ENCODE peak calls at places on chromosome 7, in eight cellular contexts. D is dorsolateral prefrontal cortex, E is NB4, T is lung, G is AG04449, S is HepG2, Q is brain microvascular endothelial cell, R is heart left ventricle. U is an unnamed sample.

GRCh38 chr7:22425361-22425760 is 68.4 kb upstream of the RAPGEF5 start:
- DNase-seq in G (no peak), E (no peak), T (no peak), Q (no peak), R (no peak), S (no peak), D (no peak), U (no peak)

GRCh38 chr7:111159426-111159825 is 68.5 kb downstream of the LRRN3 start:
- DNase-seq in R (no peak), T (no peak), E (no peak), D (no peak), G (no peak), Q (no peak), S (no peak), U (no peak)

GRCh38 chr7:88111136-88111748 is 108.6 kb downstream of the SRI start:
- DNase-seq in S (peak), E (peak), D (no peak), R (no peak), G (peak), Q (no peak), T (no peak), U (no peak)

GRCh38 chr7:20624666-20625385 is 9.4 kb downstream of the ABCB5 start:
- DNase-seq in T (no peak), G (no peak), Q (no peak), S (peak), R (no peak), D (no peak), E (no peak), U (no peak)

GRCh38 chr7:55304363-55304762 is 60.8 kb upstream of the LANCL2 start:
- DNase-seq in S (no peak), G (no peak), Q (no peak), R (no peak), E (no peak), T (no peak), D (no peak), U (no peak)

GRCh38 chr7:8627322-8627721 is 193.9 kb downstream of the NXPH1 start:
- DNase-seq in T (no peak), R (no peak), D (no peak), S (no peak), G (no peak), E (no peak), Q (no peak), U (no peak)

GRCh38 chr7:40608321-40609075 is 473.7 kb downstream of the SUGCT start:
- DNase-seq in Q (no peak), S (no peak), R (no peak), E (no peak), T (no peak), G (no peak), D (no peak), U (no peak)

GRCh38 chr7:102883098-102883860 is 29.5 kb upstream of the LRRC17 start:
- DNase-seq in S (no peak), R (no peak), T (no peak), G (no peak), E (peak), D (no peak), Q (no peak), U (no peak)

GRCh38 chr7:79820387-79820786 is 314.2 kb upstream of the GNAI1 start:
- DNase-seq in R (peak), E (no peak), Q (peak), S (no peak), T (no peak), D (peak), G (no peak), U (no peak)

GRCh38 chr7:130849604-130850003 is 115.6 kb upstream of the KLF14 start:
- DNase-seq in E (no peak), S (no peak), Q (no peak), D (no peak), R (no peak), T (no peak), G (no peak), U (no peak)

GRCh38 chr7:105161366-105161765 is 147.4 kb downstream of the KMT2E start:
- DNase-seq in Q (no peak), T (no peak), S (no peak), E (no peak), D (no peak), G (no peak), R (no peak), U (no peak)

GRCh38 chr7:14747701-14748100 is 154.8 kb downstream of the DGKB start:
- DNase-seq in G (no peak), S (no peak), D (no peak), Q (no peak), T (no peak), R (no peak), E (no peak), U (no peak)

GRCh38 chr7:132098337-132098736 is 477.9 kb downstream of the PLXNA4 start:
- DNase-seq in T (no peak), Q (no peak), E (no peak), G (no peak), D (no peak), S (no peak), R (no peak), U (no peak)

GRCh38 chr7:47638679-47639306 is 56.9 kb upstream of the TNS3 start:
- DNase-seq in R (no peak), D (peak), Q (no peak), G (no peak), E (no peak), T (peak), S (peak), U (no peak)

GRCh38 chr7:40437936-40438634 is 303.3 kb downstream of the SUGCT start:
- DNase-seq in R (no peak), T (no peak), G (no peak), D (no peak), S (no peak), E (no peak), Q (peak), U (no peak)

GRCh38 chr7:36016648-36017047 is 136.4 kb upstream of the EEPD1 start:
- DNase-seq in Q (no peak), G (no peak), D (no peak), S (no peak), E (no peak), R (no peak), T (no peak), U (no peak)

GRCh38 chr7:2509298-2509906 is 10.2 kb upstream of the LFNG start:
- DNase-seq in Q (no peak), S (no peak), T (no peak), G (no peak), D (no peak), R (no peak), E (no peak), U (no peak)

GRCh38 chr7:22651534-22652243 is 75.3 kb upstream of the IL6 start:
- DNase-seq in S (no peak), Q (peak), D (no peak), R (no peak), E (no peak), T (no peak), G (no peak), U (no peak)

GRCh38 chr7:134276951-134277350 is 39.8 kb downstream of the SLC35B4 start:
- DNase-seq in D (no peak), E (no peak), Q (no peak), S (no peak), R (no peak), T (no peak), G (no peak), U (no peak)

GRCh38 chr7:341841-342638 is 52.1 kb downstream of the FOXL3 start:
- DNase-seq in Q (no peak), T (no peak), E (no peak), S (peak), G (no peak), D (peak), R (peak), U (no peak)

GRCh38 chr7:119783799-119784198 is 489.2 kb upstream of the KCND2 start:
- DNase-seq in T (no peak), D (no peak), G (no peak), E (no peak), R (no peak), S (no peak), Q (peak), U (no peak)

GRCh38 chr7:124155400-124156022 is 122.6 kb upstream of the TMEM229A start:
- DNase-seq in S (peak), R (no peak), G (no peak), D (no peak), E (peak), T (no peak), Q (no peak), U (no peak)

GRCh38 chr7:106717997-106718871 is 57.3 kb upstream of the CCDC71L start:
- DNase-seq in T (peak), E (peak), S (peak), Q (peak), R (peak), D (no peak), G (peak), U (no peak)

GRCh38 chr7:23347007-23347681 is 48.0 kb downstream of the MALSU1 start:
- DNase-seq in E (no peak), D (no peak), Q (no peak), G (no peak), T (no peak), R (no peak), S (no peak), U (no peak)

GRCh38 chr7:129686063-129686462 is 74.5 kb downstream of the NRF1 start:
- DNase-seq in G (no peak), E (no peak), R (no peak), T (no peak), D (no peak), S (no peak), Q (no peak), U (no peak)

GRCh38 chr7:105320896-105321295 is 67.8 kb downstream of the SRPK2 start:
- DNase-seq in D (no peak), E (no peak), Q (no peak), S (no peak), G (no peak), T (no peak), R (no peak), U (no peak)

GRCh38 chr7:45563804-45564461 is 10.2 kb upstream of the ADCY1 start:
- DNase-seq in S (no peak), E (no peak), R (no peak), G (no peak), Q (no peak), D (no peak), T (no peak), U (no peak)

GRCh38 chr7:77903597-77903996 is 105.0 kb downstream of the PHTF2 start:
- DNase-seq in G (no peak), Q (peak), S (peak), D (no peak), E (peak), R (no peak), T (no peak), U (no peak)

GRCh38 chr7:21336743-21337142 is 91.1 kb upstream of the SP4 start:
- DNase-seq in Q (no peak), D (no peak), G (no peak), R (no peak), E (no peak), T (no peak), S (no peak), U (no peak)

GRCh38 chr7:142450206-142450605 is 192.3 kb upstream of the PRSS58 start:
- DNase-seq in E (no peak), Q (no peak), R (no peak), S (no peak), D (no peak), G (no peak), T (no peak), U (no peak)

GRCh38 chr7:1083729-1084657 is 3.9 kb upstream of the GPER1 start:
- DNase-seq in T (peak), Q (no peak), E (no peak), G (no peak), D (no peak), R (peak), S (no peak), U (no peak)

GRCh38 chr7:139035588-139036353 is at the start of gene ZC3HAV1L:
- DNase-seq in D (peak), T (peak), R (peak), E (peak), G (no peak), S (peak), Q (peak), U (peak)
- H3K4me3 ChIP-seq in D (peak), T (peak), R (peak), E (peak), G (peak), S (peak), Q (peak), U (peak)

DNA sequence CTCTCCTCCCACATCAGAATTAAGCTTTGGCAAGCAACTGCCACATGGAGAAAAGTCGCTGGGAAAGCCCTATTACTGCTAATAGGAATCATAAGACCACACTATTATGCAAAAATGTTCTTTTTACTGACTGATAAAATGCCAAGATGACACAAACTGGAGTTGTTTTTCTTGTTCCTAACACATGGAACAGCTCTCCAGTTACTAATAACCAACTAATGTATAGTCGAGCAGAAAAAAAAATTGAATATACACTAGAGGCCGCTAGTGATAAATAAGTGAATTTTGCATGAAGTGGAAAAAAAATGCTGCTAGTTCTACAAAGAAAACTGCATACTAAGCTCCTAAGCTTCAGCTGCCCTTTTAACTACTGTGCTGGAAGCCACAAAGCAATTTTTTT is 165.6 kb downstream of the TPK1 start:
- DNase-seq in R (no peak), D (no peak), Q (no peak), E (peak), G (no peak), T (no peak), S (no peak), U (no peak)
- TF ChIP-seq CTCF in R (no peak), D (no peak), Q (peak), E (peak), G (no peak), T (no peak), S (no peak), U (no peak)

GRCh38 chr7:95397381-95397780 is 1.2 kb upstream of the PON3 start:
- DNase-seq in R (no peak), G (no peak), Q (no peak), E (no peak), D (no peak), T (no peak), S (no peak), U (no peak)

GRCh38 chr7:95398155-95398940 is 2.2 kb upstream of the PON3 start:
- DNase-seq in S (peak), Q (no peak), D (no peak), R (no peak), G (no peak), T (no peak), E (no peak), U (no peak)

GRCh38 chr7:95394370-95394769 is 1.8 kb downstream of the PON3 start:
- DNase-seq in S (no peak), T (no peak), R (no peak), G (no peak), Q (no peak), D (no peak), E (no peak), U (no peak)

GRCh38 chr7:95395755-95396135 is 430 bp downstream of the PON3 start:
- DNase-seq in S (peak), Q (no peak), G (no peak), T (no peak), E (no peak), D (no peak), R (no peak), U (no peak)

GRCh38 chr7:95396136-95397032 is at the start of gene PON3:
- DNase-seq in Q (no peak), S (peak), G (no peak), D (no peak), T (peak), R (peak), E (no peak), U (no peak)
- H3K4me3 ChIP-seq in Q (peak), S (peak), G (peak), D (peak), T (peak), R (peak), E (no peak), U (peak)

DNA sequence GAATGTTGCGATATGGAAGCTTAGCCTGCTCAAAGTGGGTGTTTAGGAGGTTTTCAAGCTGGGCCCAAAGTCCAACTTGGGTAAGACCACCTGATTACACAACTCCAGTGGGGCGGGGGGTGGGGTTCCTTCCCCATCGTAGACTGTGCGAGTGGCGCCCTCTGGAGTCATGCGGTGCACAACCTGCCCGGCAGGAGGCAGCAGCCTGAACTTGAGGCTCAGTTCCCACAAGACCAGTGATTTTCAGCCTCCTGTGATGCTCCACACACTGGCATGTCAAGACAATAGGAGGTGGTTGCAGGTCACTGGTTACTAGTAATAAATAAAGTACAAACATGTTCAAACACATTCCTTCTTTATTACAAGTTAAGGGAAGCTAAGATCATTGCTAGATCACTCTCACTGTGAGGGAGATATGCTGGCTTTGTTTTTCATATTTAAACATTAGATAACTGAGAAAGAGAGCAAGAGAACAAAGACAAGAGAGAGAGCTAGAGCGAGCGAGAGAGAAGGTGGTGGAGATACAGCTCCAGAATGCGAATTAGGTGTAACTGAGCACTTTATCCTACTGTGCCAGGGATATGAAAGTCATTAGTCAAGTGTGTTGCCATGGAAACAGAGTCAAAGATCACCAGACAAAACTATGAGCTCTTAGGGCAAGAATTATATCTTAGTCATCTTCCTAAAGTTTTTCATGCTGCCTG is 97.4 kb upstream of the BMPER start:
- DNase-seq in R (no peak), T (no peak), Q (peak), S (peak), D (no peak), G (peak), E (peak), U (no peak)
- TF ChIP-seq CTCF in R (no peak), T (no peak), Q (peak), S (peak), D (no peak), G (peak), E (peak), U (no peak)

GRCh38 chr7:17181482-17181881 is 117.0 kb upstream of the AHR start:
- DNase-seq in Q (no peak), R (no peak), S (no peak), D (no peak), E (no peak), G (no peak), T (no peak), U (no peak)

GRCh38 chr7:17176633-17177032 is 121.8 kb upstream of the AHR start:
- DNase-seq in D (no peak), Q (no peak), E (no peak), T (no peak), S (no peak), G (no peak), R (no peak), U (no peak)

GRCh38 chr7:17183630-17184328 is 114.7 kb upstream of the AHR start:
- DNase-seq in Q (no peak), D (no peak), T (no peak), R (no peak), S (no peak), G (no peak), E (no peak), U (no peak)

DNA sequence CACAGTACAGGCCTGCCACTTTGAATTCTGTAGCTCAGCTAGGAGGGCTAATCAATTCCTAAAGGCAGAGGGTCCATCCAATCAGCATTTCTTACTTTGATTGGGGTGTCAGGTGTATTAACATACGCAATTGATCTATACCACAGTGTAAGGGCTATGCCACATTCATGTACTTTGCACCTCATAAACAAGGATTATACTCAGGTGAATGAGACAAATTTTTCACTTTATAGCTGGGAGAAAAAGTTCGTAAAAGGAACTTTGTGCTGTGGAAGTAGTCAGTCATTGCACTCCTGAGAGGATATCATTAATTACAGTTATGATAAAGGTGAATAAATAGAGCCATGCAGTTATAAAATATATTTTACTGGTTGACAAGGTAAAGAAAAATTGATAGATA is 119.9 kb upstream of the AHR start:
- DNase-seq in E (no peak), D (no peak), G (no peak), S (no peak), T (no peak), R (no peak), Q (no peak), U (no peak)
- H3K4me3 ChIP-seq in E (no peak), D (no peak), G (no peak), S (no peak), T (no peak), R (no peak), Q (no peak), U (no peak)

GRCh38 chr7:18529213-18529612 is 33.7 kb downstream of the HDAC9 start:
- DNase-seq in Q (no peak), E (no peak), R (no peak), D (no peak), S (no peak), G (no peak), T (no peak), U (no peak)
- TF ChIP-seq CTCF in Q (no peak), E (no peak), R (no peak), D (no peak), S (no peak), G (no peak), T (no peak), U (no peak)

DNA sequence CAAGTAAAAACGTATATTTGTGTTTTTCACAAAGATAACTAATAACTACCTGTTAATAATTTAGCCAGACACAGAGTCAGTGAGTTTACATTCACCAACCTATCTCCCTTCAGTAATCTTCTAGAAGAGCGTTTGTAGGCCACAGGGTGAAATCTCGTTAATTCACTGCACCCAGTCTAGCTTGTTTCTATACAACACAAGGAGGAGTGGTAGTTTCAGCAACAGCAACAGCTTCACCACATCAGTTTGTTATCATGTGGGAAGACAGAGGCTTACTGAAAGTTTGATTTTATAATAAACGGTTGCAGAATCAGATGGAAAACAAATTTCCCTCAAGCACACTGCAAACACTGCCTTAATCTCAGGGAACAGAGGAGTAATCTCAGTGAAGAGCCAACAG is 2.6 kb downstream of the COBL start:
- DNase-seq in R (no peak), D (no peak), E (no peak), S (no peak), Q (no peak), G (no peak), T (no peak), U (no peak)
- H3K4me3 ChIP-seq in R (no peak), D (peak), E (no peak), S (no peak), Q (no peak), G (no peak), T (no peak), U (no peak)

GRCh38 chr7:150374026-150374425 is 5.1 kb upstream of the ZNF775 start:
- DNase-seq in E (no peak), D (no peak), T (no peak), G (no peak), Q (no peak), S (no peak), R (no peak), U (no peak)
- TF ChIP-seq CTCF in E (no peak), D (no peak), T (no peak), G (no peak), Q (no peak), S (no peak), R (no peak), U (no peak)

U was measured in coronary artery.